ENCODE peak calls at places on chromosomes 13 and 19, in nine cellular contexts. G is activated naive CD8-positive, alpha-beta T cell treated with anti-CD3 and anti-CD28 coated beads for 36 hours; H is colonic mucosa; D is AG10803; M is neuronal stem cell; U is HS-27A; O is HTR-8/SVneo; V is NCI-H774; E is NCI-H1694 treated with DMSO at 0.1 percent for 48 hours. X is an unnamed sample.
A peak's percentile ranks its signal among the peaks of the same experiment; 100 is the strongest.

GRCh38 chr13:27148900-27149299 is 22.7 kb downstream of the USP12 start:
- DNase-seq in G (no peak), H (no peak), D (no peak), M (no peak), U (no peak), O (no peak), V (no peak), E (no peak), X (no peak)

GRCh38 chr13:92727118-92727517 is 499.5 kb upstream of the GPC6 start:
- DNase-seq in G (no peak), H (no peak), D (no peak), M (no peak), U (no peak), O (no peak), V (no peak), E (no peak), X (no peak)

GRCh38 chr19:41928754-41929535 is 696 bp upstream of the ERFL start:
- DNase-seq in G (no peak), H (peak; percentile 47), D (no peak), M (no peak), U (no peak), O (no peak), V (no peak), E (no peak), X (peak; percentile 59)

GRCh38 chr13:99086869-99087129 is 108.9 kb upstream of the DOCK9 start:
- DNase-seq in G (peak; percentile 53), H (peak; percentile 44), D (no peak), M (peak; percentile 31), U (no peak), O (no peak), V (no peak), E (no peak), X (peak; percentile 44)

GRCh38 chr19:45074744-45075143 is 1.5 kb downstream of the ZNF296 start:
- DNase-seq in G (no peak), H (no peak), D (no peak), M (peak; percentile 20), U (no peak), O (no peak), V (no peak), E (no peak), X (no peak)

GRCh38 chr19:45558399-45558878 is 26.2 kb downstream of the OPA3 start:
- DNase-seq in G (peak; percentile 73), H (peak; percentile 77), D (no peak), M (peak; percentile 36), U (no peak), O (peak; percentile 57), V (no peak), E (peak; percentile 59), X (peak; percentile 82)

GRCh38 chr19:41753159-41753558 is 2.2 kb upstream of the CEACAM6 start:
- DNase-seq in G (peak; percentile 71), H (peak; percentile 81), D (peak; percentile 10), M (peak; percentile 14), U (peak; percentile 12), O (peak; percentile 26), V (no peak), E (peak; percentile 4), X (peak; percentile 70)

GRCh38 chr19:48302600-48302959 is 22.8 kb upstream of the EMP3 start:
- DNase-seq in G (no peak), H (no peak), D (no peak), M (no peak), U (no peak), O (no peak), V (no peak), E (no peak), X (no peak)

GRCh38 chr13:33453911-33454310 is 168.4 kb upstream of the STARD13 start:
- DNase-seq in G (no peak), H (no peak), D (no peak), M (no peak), U (no peak), O (no peak), V (no peak), E (no peak), X (no peak)

GRCh38 chr13:34469212-34469983 is 472.7 kb upstream of the NBEA start:
- DNase-seq in G (no peak), H (no peak), D (no peak), M (no peak), U (no peak), O (no peak), V (peak; percentile 8), E (no peak), X (no peak)

GRCh38 chr19:58170860-58171259 is 12.0 kb upstream of the ZNF274 start:
- DNase-seq in G (no peak), H (no peak), D (peak; percentile 8), M (no peak), U (no peak), O (no peak), V (no peak), E (no peak), X (no peak)

GRCh38 chr19:1051791-1052190 is 11.9 kb downstream of the ABCA7 start:
- DNase-seq in G (no peak), H (no peak), D (no peak), M (no peak), U (no peak), O (no peak), V (no peak), E (no peak), X (no peak)

GRCh38 chr13:65275838-65276630 is 1954.1 kb downstream of the PCDH9 start:
- DNase-seq in G (no peak), H (no peak), D (no peak), M (no peak), U (no peak), O (no peak), V (no peak), E (no peak), X (no peak)

GRCh38 chr19:47130120-47130588 is 481 bp upstream of the SAE1 start:
- DNase-seq in G (no peak), H (no peak), D (no peak), M (no peak), U (no peak), O (no peak), V (no peak), E (no peak), X (no peak)

GRCh38 chr19:15107056-15108010 is at the start of gene SYDE1:
- DNase-seq in G (peak; percentile 65), H (no peak), D (peak; percentile 80), M (peak; percentile 71), U (no peak), O (peak; percentile 86), V (no peak), E (no peak), X (no peak)

GRCh38 chr13:50676602-50677001 is 166.9 kb downstream of the DLEU7 start:
- DNase-seq in G (no peak), H (no peak), D (peak; percentile 75), M (no peak), U (no peak), O (no peak), V (no peak), E (no peak), X (peak; percentile 53)

GRCh38 chr19:1260749-1261511 is 8.2 kb upstream of the CIRBP start:
- DNase-seq in G (peak; percentile 99), H (peak; percentile 97), D (peak; percentile 94), M (peak; percentile 97), U (no peak), O (no peak), V (peak; percentile 95), E (peak; percentile 83), X (peak; percentile 94)

GRCh38 chr13:50152224-50152623 is 137.0 kb downstream of the KCNRG start:
- DNase-seq in G (no peak), H (no peak), D (no peak), M (no peak), U (no peak), O (no peak), V (no peak), E (no peak), X (peak; percentile 66)

GRCh38 chr13:42876810-42877550 is 95.6 kb downstream of the FAM216B start:
- DNase-seq in G (no peak), H (no peak), D (peak; percentile 47), M (no peak), U (no peak), O (no peak), V (no peak), E (no peak), X (peak; percentile 28)

GRCh38 chr13:98503175-98504028 is 73.5 kb downstream of the STK24 start:
- DNase-seq in G (no peak), H (no peak), D (no peak), M (no peak), U (no peak), O (no peak), V (no peak), E (no peak), X (peak; percentile 47)

GRCh38 chr13:23289917-23290357 is 109.2 kb downstream of the SGCG start:
- DNase-seq in G (no peak), H (no peak), D (peak; percentile 45), M (no peak), U (peak; percentile 7), O (peak; percentile 63), V (no peak), E (no peak), X (no peak)

GRCh38 chr19:33204136-33204973 is 10.2 kb downstream of the LRP3 start:
- DNase-seq in G (no peak), H (no peak), D (no peak), M (no peak), U (no peak), O (no peak), V (no peak), E (no peak), X (no peak)

GRCh38 chr19:17580470-17581000 is 25.1 kb downstream of the COLGALT1 start:
- DNase-seq in G (no peak), H (no peak), D (no peak), M (no peak), U (no peak), O (no peak), V (no peak), E (no peak), X (no peak)

GRCh38 chr19:48095637-48096175 is 14.9 kb downstream of the PLA2G4C start:
- DNase-seq in G (no peak), H (no peak), D (peak; percentile 38), M (no peak), U (no peak), O (no peak), V (no peak), E (no peak), X (no peak)

GRCh38 chr13:31891472-31891871 is 140.1 kb upstream of the FRY start:
- DNase-seq in G (no peak), H (no peak), D (no peak), M (no peak), U (no peak), O (no peak), V (no peak), E (no peak), X (peak; percentile 5)

GRCh38 chr13:112203614-112204013 is 136.7 kb downstream of the SOX1 start:
- DNase-seq in G (no peak), H (no peak), D (no peak), M (no peak), U (no peak), O (no peak), V (no peak), E (no peak), X (no peak)

GRCh38 chr13:46663644-46664043 is 110.7 kb downstream of the LRCH1 start:
- DNase-seq in G (no peak), H (no peak), D (no peak), M (no peak), U (no peak), O (no peak), V (no peak), E (no peak), X (no peak)

GRCh38 chr13:99800004-99800403 is 171.6 kb downstream of the ZIC5 start:
- DNase-seq in G (no peak), H (no peak), D (no peak), M (no peak), U (no peak), O (no peak), V (no peak), E (no peak), X (no peak)

GRCh38 chr19:29214411-29214810 is 1.5 kb upstream of the UQCRFS1 start:
- DNase-seq in G (no peak), H (no peak), D (no peak), M (no peak), U (no peak), O (no peak), V (no peak), E (no peak), X (no peak)

GRCh38 chr19:17225051-17225450 is 975 bp upstream of the OCEL1 start:
- DNase-seq in G (no peak), H (no peak), D (no peak), M (no peak), U (no peak), O (no peak), V (no peak), E (no peak), X (no peak)

GRCh38 chr13:111006508-111007031 is 91.7 kb upstream of the ANKRD10 start:
- DNase-seq in G (no peak), H (peak; percentile 51), D (peak; percentile 88), M (peak; percentile 1), U (no peak), O (no peak), V (no peak), E (no peak), X (no peak)

X was measured in OCI-M1.